ENCODE peak calls at places on chromosomes 5 and 9, in seven cellular contexts. One of them, this sample, is unnamed.

GRCh38 chr9:98807070-98807810 is at the start of gene GALNT12:
- DNase-seq in stimulated activated CD4-positive, alpha-beta T cell treated with anti-CD3 and anti-CD28 coated beads, Interleukin-15, amount 100 ng/mL, for 24 hours: peak
- DNase-seq in KBM-7: peak
- DNase-seq in hypothalamus: no peak
- DNase-seq in fibroblast of the aortic adventitia: no peak
- DNase-seq in Karpas-422: peak
- DNase-seq in fibroblast of mammary gland: no peak
- DNase-seq in this sample: no peak

GRCh38 chr5:158414780-158415179 is 555.8 kb upstream of the CLINT1 start:
- DNase-seq in stimulated activated CD4-positive, alpha-beta T cell treated with anti-CD3 and anti-CD28 coated beads, Interleukin-15, amount 100 ng/mL, for 24 hours: no peak
- DNase-seq in KBM-7: no peak
- DNase-seq in hypothalamus: no peak
- DNase-seq in fibroblast of the aortic adventitia: peak
- DNase-seq in Karpas-422: no peak
- DNase-seq in fibroblast of mammary gland: peak
- DNase-seq in this sample: peak

GRCh38 chr9:116980582-116980981 is 293.5 kb downstream of the TRIM32 start:
- DNase-seq in stimulated activated CD4-positive, alpha-beta T cell treated with anti-CD3 and anti-CD28 coated beads, Interleukin-15, amount 100 ng/mL, for 24 hours: no peak
- DNase-seq in KBM-7: no peak
- DNase-seq in hypothalamus: no peak
- DNase-seq in fibroblast of the aortic adventitia: no peak
- DNase-seq in Karpas-422: no peak
- DNase-seq in fibroblast of mammary gland: no peak
- DNase-seq in this sample: no peak

GRCh38 chr5:130295235-130295634 is 391.0 kb downstream of the CHSY3 start:
- DNase-seq in stimulated activated CD4-positive, alpha-beta T cell treated with anti-CD3 and anti-CD28 coated beads, Interleukin-15, amount 100 ng/mL, for 24 hours: no peak
- DNase-seq in KBM-7: no peak
- DNase-seq in hypothalamus: no peak
- DNase-seq in fibroblast of the aortic adventitia: no peak
- DNase-seq in Karpas-422: no peak
- DNase-seq in fibroblast of mammary gland: no peak
- DNase-seq in this sample: no peak

GRCh38 chr5:53059281-53059680 is 50.3 kb downstream of the MOCS2 start:
- DNase-seq in stimulated activated CD4-positive, alpha-beta T cell treated with anti-CD3 and anti-CD28 coated beads, Interleukin-15, amount 100 ng/mL, for 24 hours: no peak
- DNase-seq in KBM-7: no peak
- DNase-seq in hypothalamus: no peak
- DNase-seq in fibroblast of the aortic adventitia: no peak
- DNase-seq in Karpas-422: no peak
- DNase-seq in fibroblast of mammary gland: peak
- DNase-seq in this sample: no peak

GRCh38 chr5:142000709-142001484 is 11.9 kb downstream of the GNPDA1 start:
- DNase-seq in stimulated activated CD4-positive, alpha-beta T cell treated with anti-CD3 and anti-CD28 coated beads, Interleukin-15, amount 100 ng/mL, for 24 hours: peak
- DNase-seq in KBM-7: peak
- DNase-seq in hypothalamus: no peak
- DNase-seq in fibroblast of the aortic adventitia: peak
- DNase-seq in Karpas-422: peak
- DNase-seq in fibroblast of mammary gland: peak
- DNase-seq in this sample: no peak

GRCh38 chr5:168426864-168427172 is 59.5 kb upstream of the RARS1 start:
- DNase-seq in stimulated activated CD4-positive, alpha-beta T cell treated with anti-CD3 and anti-CD28 coated beads, Interleukin-15, amount 100 ng/mL, for 24 hours: no peak
- DNase-seq in KBM-7: no peak
- DNase-seq in hypothalamus: no peak
- DNase-seq in fibroblast of the aortic adventitia: no peak
- DNase-seq in Karpas-422: no peak
- DNase-seq in fibroblast of mammary gland: no peak
- DNase-seq in this sample: no peak

GRCh38 chr9:88733651-88734470 is 198.9 kb downstream of the NXNL2 start:
- DNase-seq in stimulated activated CD4-positive, alpha-beta T cell treated with anti-CD3 and anti-CD28 coated beads, Interleukin-15, amount 100 ng/mL, for 24 hours: no peak
- DNase-seq in KBM-7: no peak
- DNase-seq in hypothalamus: no peak
- DNase-seq in fibroblast of the aortic adventitia: peak
- DNase-seq in Karpas-422: no peak
- DNase-seq in fibroblast of mammary gland: peak
- DNase-seq in this sample: no peak

GRCh38 chr9:93452710-93453046 is 703 bp downstream of the FAM120AOS start:
- DNase-seq in stimulated activated CD4-positive, alpha-beta T cell treated with anti-CD3 and anti-CD28 coated beads, Interleukin-15, amount 100 ng/mL, for 24 hours: peak
- DNase-seq in KBM-7: no peak
- DNase-seq in hypothalamus: no peak
- DNase-seq in fibroblast of the aortic adventitia: no peak
- DNase-seq in Karpas-422: no peak
- DNase-seq in fibroblast of mammary gland: no peak
- DNase-seq in this sample: no peak

GRCh38 chr5:118224546-118224945 is 763.8 kb downstream of the DTWD2 start:
- DNase-seq in stimulated activated CD4-positive, alpha-beta T cell treated with anti-CD3 and anti-CD28 coated beads, Interleukin-15, amount 100 ng/mL, for 24 hours: no peak
- DNase-seq in KBM-7: no peak
- DNase-seq in hypothalamus: no peak
- DNase-seq in fibroblast of the aortic adventitia: no peak
- DNase-seq in Karpas-422: no peak
- DNase-seq in fibroblast of mammary gland: peak
- DNase-seq in this sample: no peak

GRCh38 chr9:4048441-4048840 is 251.4 kb downstream of the GLIS3 start:
- DNase-seq in stimulated activated CD4-positive, alpha-beta T cell treated with anti-CD3 and anti-CD28 coated beads, Interleukin-15, amount 100 ng/mL, for 24 hours: no peak
- DNase-seq in KBM-7: no peak
- DNase-seq in hypothalamus: no peak
- DNase-seq in fibroblast of the aortic adventitia: peak
- DNase-seq in Karpas-422: peak
- DNase-seq in fibroblast of mammary gland: peak
- DNase-seq in this sample: peak

GRCh38 chr9:32525506-32525905 is 490 bp downstream of the RIGI start:
- DNase-seq in stimulated activated CD4-positive, alpha-beta T cell treated with anti-CD3 and anti-CD28 coated beads, Interleukin-15, amount 100 ng/mL, for 24 hours: no peak
- DNase-seq in KBM-7: peak
- DNase-seq in hypothalamus: no peak
- DNase-seq in fibroblast of the aortic adventitia: peak
- DNase-seq in Karpas-422: no peak
- DNase-seq in fibroblast of mammary gland: peak
- DNase-seq in this sample: peak

GRCh38 chr9:116308070-116308469 is 154.5 kb downstream of the PAPPA start:
- DNase-seq in stimulated activated CD4-positive, alpha-beta T cell treated with anti-CD3 and anti-CD28 coated beads, Interleukin-15, amount 100 ng/mL, for 24 hours: no peak
- DNase-seq in KBM-7: no peak
- DNase-seq in hypothalamus: no peak
- DNase-seq in fibroblast of the aortic adventitia: peak
- DNase-seq in Karpas-422: no peak
- DNase-seq in fibroblast of mammary gland: no peak
- DNase-seq in this sample: no peak

GRCh38 chr5:8700222-8700621 is 831.3 kb downstream of the MTRR start:
- DNase-seq in stimulated activated CD4-positive, alpha-beta T cell treated with anti-CD3 and anti-CD28 coated beads, Interleukin-15, amount 100 ng/mL, for 24 hours: no peak
- DNase-seq in KBM-7: no peak
- DNase-seq in hypothalamus: no peak
- DNase-seq in fibroblast of the aortic adventitia: no peak
- DNase-seq in Karpas-422: no peak
- DNase-seq in fibroblast of mammary gland: no peak
- DNase-seq in this sample: no peak

GRCh38 chr5:180283026-180283615 is 8.8 kb downstream of the MAPK9 start:
- DNase-seq in stimulated activated CD4-positive, alpha-beta T cell treated with anti-CD3 and anti-CD28 coated beads, Interleukin-15, amount 100 ng/mL, for 24 hours: no peak
- DNase-seq in KBM-7: no peak
- DNase-seq in hypothalamus: no peak
- DNase-seq in fibroblast of the aortic adventitia: no peak
- DNase-seq in Karpas-422: no peak
- DNase-seq in fibroblast of mammary gland: peak
- DNase-seq in this sample: no peak

GRCh38 chr9:109286571-109286977 is 34.3 kb downstream of the EPB41L4B start:
- DNase-seq in stimulated activated CD4-positive, alpha-beta T cell treated with anti-CD3 and anti-CD28 coated beads, Interleukin-15, amount 100 ng/mL, for 24 hours: no peak
- DNase-seq in KBM-7: no peak
- DNase-seq in hypothalamus: no peak
- DNase-seq in fibroblast of the aortic adventitia: peak
- DNase-seq in Karpas-422: no peak
- DNase-seq in fibroblast of mammary gland: peak
- DNase-seq in this sample: no peak

GRCh38 chr5:149211566-149211965 is 60.1 kb upstream of the AFAP1L1 start:
- DNase-seq in stimulated activated CD4-positive, alpha-beta T cell treated with anti-CD3 and anti-CD28 coated beads, Interleukin-15, amount 100 ng/mL, for 24 hours: no peak
- DNase-seq in KBM-7: no peak
- DNase-seq in hypothalamus: no peak
- DNase-seq in fibroblast of the aortic adventitia: peak
- DNase-seq in Karpas-422: no peak
- DNase-seq in fibroblast of mammary gland: peak
- DNase-seq in this sample: no peak

GRCh38 chr9:12162101-12162500 is 531.1 kb upstream of the TYRP1 start:
- DNase-seq in stimulated activated CD4-positive, alpha-beta T cell treated with anti-CD3 and anti-CD28 coated beads, Interleukin-15, amount 100 ng/mL, for 24 hours: no peak
- DNase-seq in KBM-7: no peak
- DNase-seq in hypothalamus: no peak
- DNase-seq in fibroblast of the aortic adventitia: no peak
- DNase-seq in Karpas-422: no peak
- DNase-seq in fibroblast of mammary gland: no peak
- DNase-seq in this sample: peak

GRCh38 chr9:13330396-13331004 is 51.0 kb upstream of the MPDZ start:
- DNase-seq in stimulated activated CD4-positive, alpha-beta T cell treated with anti-CD3 and anti-CD28 coated beads, Interleukin-15, amount 100 ng/mL, for 24 hours: no peak
- DNase-seq in KBM-7: no peak
- DNase-seq in hypothalamus: no peak
- DNase-seq in fibroblast of the aortic adventitia: peak
- DNase-seq in Karpas-422: no peak
- DNase-seq in fibroblast of mammary gland: no peak
- DNase-seq in this sample: no peak

GRCh38 chr5:140336388-140336787 is 10.0 kb downstream of the HBEGF start:
- DNase-seq in stimulated activated CD4-positive, alpha-beta T cell treated with anti-CD3 and anti-CD28 coated beads, Interleukin-15, amount 100 ng/mL, for 24 hours: no peak
- DNase-seq in KBM-7: no peak
- DNase-seq in hypothalamus: no peak
- DNase-seq in fibroblast of the aortic adventitia: no peak
- DNase-seq in Karpas-422: no peak
- DNase-seq in fibroblast of mammary gland: no peak
- DNase-seq in this sample: no peak